ENCODE peak calls at places on chromosomes 3 and 15, in five cellular contexts. R, O, X, M and I are unnamed samples. For H3K9me3, the result is how much of the 10 kb centered on the place peaks cover.

GRCh38 chr3:129822679-129823078 is 70.8 kb downstream of the TMCC1 start:
- DNase-seq in R (no peak), O (peak), X (peak), M (no peak), I (no peak)

GRCh38 chr3:30495172-30496124 is 111.0 kb upstream of the TGFBR2 start:
- DNase-seq in R (no peak), O (no peak), X (no peak), M (no peak), I (no peak)

GRCh38 chr15:69126054-69126469 is 34.4 kb upstream of the GLCE start:
- DNase-seq in R (no peak), O (peak), X (peak), M (peak), I (peak)

GRCh38 chr3:138202945-138203701 is 16.0 kb downstream of the ARMC8 start:
- DNase-seq in R (no peak), O (no peak), X (no peak), M (no peak), I (no peak)

GRCh38 chr15:33084661-33085060 is 109.9 kb downstream of the FMN1 start:
- DNase-seq in R (no peak), O (no peak), X (no peak), M (no peak), I (no peak)

GRCh38 chr15:48695088-48695834 is 49.8 kb upstream of the FBN1 start:
- DNase-seq in R (peak), O (peak), X (peak), M (no peak), I (peak)

GRCh38 chr15:99410477-99410876 is 155.3 kb upstream of the MEF2A start:
- DNase-seq in R (no peak), O (no peak), X (no peak), M (no peak), I (no peak)

GRCh38 chr3:2765002-2765579 is 345.1 kb downstream of the IL5RA start:
- DNase-seq in R (peak), O (no peak), X (no peak), M (no peak), I (no peak)

GRCh38 chr3:50542177-50543034 is 25.1 kb downstream of the C3orf18 start:
- DNase-seq in R (peak), O (peak), X (peak), M (peak), I (peak)

GRCh38 chr3:178270838-178271237 is 265.4 kb upstream of the KCNMB2 start:
- DNase-seq in R (no peak), O (no peak), X (no peak), M (no peak), I (no peak)

GRCh38 chr3:40810813-40811212 is 286.1 kb downstream of the ZNF621 start:
- DNase-seq in R (no peak), O (no peak), X (no peak), M (no peak), I (no peak)

GRCh38 chr15:88456733-88457132 is 10.5 kb downstream of the MRPL46 start:
- DNase-seq in R (no peak), O (no peak), X (no peak), M (no peak), I (no peak)

GRCh38 chr15:90402230-90402629 is 14.2 kb downstream of the IQGAP1 start:
- DNase-seq in R (peak), O (peak), X (peak), M (peak), I (peak)

DNA sequence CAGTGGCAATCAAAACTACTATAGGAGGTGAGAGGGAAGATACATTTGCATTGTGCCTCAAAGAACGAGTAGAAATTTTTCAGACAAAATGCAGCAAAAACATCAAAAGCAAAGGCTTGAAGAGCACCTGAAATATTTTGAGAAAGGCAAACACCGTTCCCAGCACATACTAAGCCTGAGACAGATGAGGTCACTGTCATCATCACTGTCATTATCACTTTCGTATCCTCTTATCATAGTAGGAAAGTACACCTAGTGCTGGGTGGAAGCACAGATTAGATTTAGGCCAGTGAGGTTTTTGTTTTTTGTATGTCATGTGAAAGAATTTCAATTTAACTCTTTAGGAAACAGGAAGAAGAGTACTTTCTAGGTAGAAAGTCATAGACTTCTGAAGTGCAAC is 222.0 kb downstream of the GABRB3 start:
- DNase-seq in R (no peak), O (no peak), X (no peak), M (no peak), I (no peak)
- H3K9me3 ChIP-seq in R (under half), O (under half), X (under half), M (under half), I (under half)

DNA sequence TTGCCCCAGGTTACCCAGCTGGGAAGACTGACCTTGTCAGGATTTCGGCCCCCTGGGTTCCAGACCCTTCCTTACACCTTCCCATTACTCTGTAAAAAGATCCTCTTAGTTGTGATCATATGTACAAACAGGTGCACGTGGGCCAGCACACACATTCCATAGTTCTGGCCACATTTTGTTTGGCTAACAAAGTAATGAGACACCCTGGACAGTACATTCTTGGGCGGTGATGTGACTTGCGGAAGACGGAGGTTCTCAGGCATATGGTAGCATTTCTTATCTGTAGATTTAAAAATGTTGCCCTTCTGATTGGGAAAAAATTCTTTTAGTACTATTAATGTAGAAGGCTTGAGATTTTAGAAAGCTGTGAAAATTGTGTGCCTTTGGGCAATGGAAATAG is 205.6 kb upstream of the UBE2E1 start:
- DNase-seq in R (no peak), O (peak), X (peak), M (no peak), I (no peak)
- H3K27ac ChIP-seq in R (no peak), O (no peak), X (peak), M (no peak), I (no peak)

DNA sequence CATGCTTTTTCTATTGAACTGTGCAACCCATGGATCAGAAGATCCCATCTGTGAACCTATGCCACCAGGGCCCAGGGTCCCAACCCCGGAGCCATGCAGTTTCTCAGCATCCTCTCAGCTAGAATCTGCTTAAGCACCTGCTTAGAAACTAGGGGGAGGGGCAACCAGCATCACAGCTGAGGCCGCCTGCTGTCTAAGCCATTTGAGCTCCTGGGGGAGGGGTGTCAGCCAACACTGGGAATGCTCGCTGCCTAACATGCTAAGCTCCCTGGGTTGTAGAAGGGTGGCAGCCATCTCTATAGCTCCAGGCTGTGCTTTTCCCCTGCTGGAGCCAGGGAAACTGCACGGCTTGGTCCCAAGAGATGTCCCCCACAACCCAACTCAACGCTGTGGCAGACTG is 322.8 kb downstream of the EDEM1 start:
- DNase-seq in R (no peak), O (no peak), X (no peak), M (no peak), I (no peak)
- H3K9me3 ChIP-seq in R (under half), O (under half), X (under half), M (under half), I (under half)

DNA sequence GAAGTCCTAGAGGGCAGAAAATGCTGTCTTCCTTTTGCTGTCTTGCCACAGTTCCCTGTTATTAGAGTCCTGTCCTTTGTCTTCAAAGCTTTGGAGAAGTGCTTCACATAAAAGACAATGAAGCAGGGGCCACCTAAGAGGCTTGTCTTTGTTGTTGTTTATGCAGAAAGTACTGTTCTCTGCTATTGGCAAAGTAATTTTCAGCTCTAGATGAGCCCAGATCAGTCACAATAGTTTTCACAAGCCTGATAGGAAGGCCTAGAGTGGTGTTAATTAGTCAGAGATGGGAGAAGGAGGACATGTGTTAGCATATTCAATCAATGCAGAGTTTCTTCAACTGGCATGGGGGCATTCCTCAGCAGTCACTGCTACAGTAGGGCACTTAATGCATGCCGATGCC is 300.0 kb downstream of the PTPRG start:
- DNase-seq in R (no peak), O (no peak), X (no peak), M (no peak), I (no peak)
- H3K27ac ChIP-seq in R (no peak), O (no peak), X (no peak), M (no peak), I (no peak)